ENCODE peak calls at places on chromosomes 13 and 19, in five cellular contexts. One of them, this sample, is unnamed.

GRCh38 chr13:41017744-41018582 is 1.2 kb downstream of the ELF1 start:
- DNase-seq in cardiac muscle cell: no peak
- DNase-seq in PC-3: peak; percentile 59
- DNase-seq in coronary artery: no peak
- DNase-seq in heart right ventricle: no peak
- DNase-seq in this sample: no peak

GRCh38 chr13:39803851-39804250 is 148.4 kb downstream of the COG6 start:
- DNase-seq in PC-3: no peak
- DNase-seq in heart right ventricle: no peak
- DNase-seq in cardiac muscle cell: no peak
- DNase-seq in coronary artery: no peak
- DNase-seq in this sample: no peak

GRCh38 chr13:35475960-35476943 is at the start of gene MAB21L1:
- DNase-seq in PC-3: no peak
- DNase-seq in cardiac muscle cell: peak; percentile 37
- DNase-seq in coronary artery: no peak
- DNase-seq in heart right ventricle: peak; percentile 31
- DNase-seq in this sample: peak; percentile 96

GRCh38 chr13:94309997-94310842 is 169.3 kb downstream of the DCT start:
- DNase-seq in coronary artery: no peak
- DNase-seq in heart right ventricle: no peak
- DNase-seq in PC-3: peak; percentile 79
- DNase-seq in cardiac muscle cell: peak; percentile 89
- DNase-seq in this sample: peak; percentile 88

GRCh38 chr19:19276386-19276785 is 3.3 kb upstream of the TM6SF2 start:
- DNase-seq in cardiac muscle cell: peak; percentile 69
- DNase-seq in coronary artery: no peak
- DNase-seq in heart right ventricle: no peak
- DNase-seq in PC-3: no peak
- DNase-seq in this sample: peak; percentile 96

GRCh38 chr13:33932765-33933406 is 114.9 kb downstream of the RFC3 start:
- DNase-seq in coronary artery: no peak
- DNase-seq in PC-3: no peak
- DNase-seq in heart right ventricle: no peak
- DNase-seq in cardiac muscle cell: no peak
- DNase-seq in this sample: no peak

GRCh38 chr19:52621376-52621775 is 16.8 kb downstream of the ZNF83 start:
- DNase-seq in PC-3: no peak
- DNase-seq in heart right ventricle: no peak
- DNase-seq in cardiac muscle cell: no peak
- DNase-seq in coronary artery: no peak
- DNase-seq in this sample: no peak

GRCh38 chr19:56814656-56815055 is 25.9 kb downstream of the PEG3 start:
- DNase-seq in PC-3: no peak
- DNase-seq in coronary artery: no peak
- DNase-seq in heart right ventricle: no peak
- DNase-seq in cardiac muscle cell: no peak
- DNase-seq in this sample: no peak

GRCh38 chr19:18932216-18932841 is 8.7 kb downstream of the HOMER3 start:
- DNase-seq in heart right ventricle: peak; percentile 84
- DNase-seq in PC-3: peak; percentile 29
- DNase-seq in coronary artery: no peak
- DNase-seq in cardiac muscle cell: peak; percentile 51
- DNase-seq in this sample: peak; percentile 98

GRCh38 chr13:101594936-101595335 is 142.5 kb downstream of the ITGBL1 start:
- DNase-seq in cardiac muscle cell: no peak
- DNase-seq in heart right ventricle: no peak
- DNase-seq in PC-3: no peak
- DNase-seq in coronary artery: no peak
- DNase-seq in this sample: no peak

GRCh38 chr13:101590479-101590878 is 138.0 kb downstream of the ITGBL1 start:
- DNase-seq in PC-3: no peak
- DNase-seq in coronary artery: no peak
- DNase-seq in cardiac muscle cell: no peak
- DNase-seq in heart right ventricle: no peak
- DNase-seq in this sample: no peak
- TF ChIP-seq CTCF in PC-3: no peak
- TF ChIP-seq CTCF in coronary artery: no peak
- TF ChIP-seq CTCF in cardiac muscle cell: no peak
- TF ChIP-seq CTCF in heart right ventricle: no peak
- TF ChIP-seq CTCF in this sample: no peak

DNA sequence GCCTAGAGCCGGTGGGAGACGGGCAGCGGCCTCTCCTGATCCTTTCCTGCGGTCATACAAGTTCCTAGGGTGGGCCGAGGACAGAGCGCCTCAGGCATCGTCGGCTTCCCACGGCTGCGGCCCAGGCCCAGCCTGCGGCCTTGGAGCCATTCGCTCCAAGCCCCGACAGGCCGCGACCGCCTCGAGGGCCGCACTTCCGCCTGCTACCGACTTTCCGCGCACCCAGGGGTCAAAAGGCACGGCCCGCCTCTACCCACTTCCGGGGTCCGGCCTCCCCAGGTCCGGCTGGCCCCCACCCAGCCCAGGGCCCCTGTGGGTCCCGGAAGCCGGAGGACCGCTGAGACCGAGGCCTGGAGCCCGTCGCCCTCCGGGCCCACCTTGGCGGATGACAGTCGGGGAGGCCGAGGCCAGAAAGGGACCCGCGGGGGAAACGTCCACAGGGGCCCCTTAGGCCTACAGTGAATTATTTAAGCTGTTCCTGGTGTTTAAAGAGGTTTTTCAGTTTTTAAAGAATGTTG is 16.2 kb downstream of the ZIC2 start:
- DNase-seq in heart right ventricle: no peak
- DNase-seq in cardiac muscle cell: no peak
- DNase-seq in PC-3: no peak
- DNase-seq in coronary artery: no peak
- DNase-seq in this sample: peak; percentile 23
- H3K27ac ChIP-seq in heart right ventricle: no peak overlapping the region
- H3K27ac ChIP-seq in cardiac muscle cell: no peak overlapping the region
- H3K27ac ChIP-seq in PC-3: no peak overlapping the region
- H3K27ac ChIP-seq in coronary artery: no peak overlapping the region
- H3K27ac ChIP-seq in this sample: no peak overlapping the region

DNA sequence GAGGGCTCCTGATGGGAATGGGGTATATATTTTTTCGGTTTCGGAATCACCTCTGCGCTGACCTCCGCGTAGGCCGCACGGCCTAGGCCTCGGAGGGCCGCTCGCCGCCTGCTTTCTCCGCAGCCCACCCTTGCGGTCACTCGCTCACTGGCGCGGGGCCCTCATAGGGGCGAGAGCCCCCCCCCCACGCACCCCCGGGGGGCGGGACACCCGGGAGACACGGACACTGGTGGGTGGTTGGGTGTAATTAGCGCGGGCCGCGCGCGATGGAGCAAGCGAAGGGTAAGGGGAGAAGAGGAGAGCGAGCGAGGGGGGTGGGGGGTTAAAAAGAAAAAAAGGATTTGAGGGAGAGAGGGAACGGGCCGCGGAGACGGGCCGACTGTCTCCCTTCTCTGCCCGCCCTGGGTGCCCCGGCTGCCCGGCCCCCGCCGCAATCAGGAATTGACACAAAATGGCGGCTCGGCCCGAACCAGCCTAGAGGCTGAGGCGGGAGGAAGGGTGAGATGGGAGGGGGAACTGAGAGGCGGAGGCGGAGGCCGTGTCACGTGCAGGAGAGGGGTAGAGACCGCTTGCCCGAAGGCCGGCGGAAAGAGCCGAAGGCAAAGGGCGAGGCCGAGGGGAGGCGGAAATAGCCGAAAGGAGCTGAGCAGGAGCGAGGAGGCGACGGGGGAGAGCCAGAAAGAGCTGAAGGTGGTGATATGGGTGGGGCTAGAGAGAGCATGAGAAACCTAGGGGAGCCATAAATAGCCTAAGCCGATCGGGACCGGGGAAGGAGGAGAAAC is 721 bp downstream of the ZC3H4 start:
- DNase-seq in PC-3: peak; percentile 97
- DNase-seq in heart right ventricle: peak; percentile 99
- DNase-seq in cardiac muscle cell: peak; percentile 100
- DNase-seq in coronary artery: peak; percentile 100
- DNase-seq in this sample: peak; percentile 97
- TF ChIP-seq CTCF in PC-3: no peak
- TF ChIP-seq CTCF in heart right ventricle: no peak
- TF ChIP-seq CTCF in cardiac muscle cell: no peak
- TF ChIP-seq CTCF in coronary artery: no peak
- TF ChIP-seq CTCF in this sample: no peak

DNA sequence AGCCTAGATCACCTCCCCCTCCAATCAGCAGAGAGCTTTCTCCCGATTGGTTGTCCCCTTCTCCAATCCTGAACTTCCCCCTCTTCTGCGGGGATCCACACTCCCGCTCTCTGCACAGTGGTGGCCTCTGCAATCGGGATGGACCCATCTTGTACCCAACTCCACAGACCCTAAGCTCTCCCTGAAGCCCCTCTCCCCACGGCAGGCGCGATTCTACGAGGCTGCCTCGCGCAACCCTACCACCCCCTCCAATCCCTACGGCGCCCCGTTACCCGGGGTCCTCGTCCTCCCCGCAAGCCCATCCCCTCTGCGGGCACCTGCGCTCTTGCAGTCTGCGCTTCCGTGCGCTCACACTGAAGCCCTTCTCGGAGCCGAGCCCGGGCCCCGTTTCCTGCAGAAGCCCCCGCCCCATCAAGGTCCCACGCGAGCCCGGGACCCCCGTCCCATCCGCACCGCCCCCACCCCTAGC is 459 bp downstream of the TMEM160 start:
- DNase-seq in PC-3: peak; percentile 85
- DNase-seq in coronary artery: peak; percentile 84
- DNase-seq in cardiac muscle cell: peak; percentile 91
- DNase-seq in heart right ventricle: peak; percentile 80
- DNase-seq in this sample: peak; percentile 100
- H3K27ac ChIP-seq in PC-3: no peak overlapping the region
- H3K27ac ChIP-seq in coronary artery: peak overlapping the region; percentile 74
- H3K27ac ChIP-seq in cardiac muscle cell: peak overlapping the region; percentile 47
- H3K27ac ChIP-seq in heart right ventricle: peak overlapping the region; percentile 93
- H3K27ac ChIP-seq in this sample: no peak overlapping the region

GRCh38 chr19:39412100-39412866 is at the start of gene PLEKHG2:
- DNase-seq in heart right ventricle: peak; percentile 94
- DNase-seq in cardiac muscle cell: peak; percentile 100
- DNase-seq in PC-3: peak; percentile 98
- DNase-seq in coronary artery: peak; percentile 99
- DNase-seq in this sample: peak; percentile 99

GRCh38 chr19:39413269-39413902 is 917 bp downstream of the PLEKHG2 start:
- DNase-seq in coronary artery: no peak
- DNase-seq in PC-3: no peak
- DNase-seq in cardiac muscle cell: peak; percentile 80
- DNase-seq in heart right ventricle: peak; percentile 81
- DNase-seq in this sample: peak; percentile 97

GRCh38 chr19:39412867-39413268 is 399 bp downstream of the PLEKHG2 start:
- DNase-seq in coronary artery: no peak
- DNase-seq in heart right ventricle: no peak
- DNase-seq in cardiac muscle cell: no peak
- DNase-seq in PC-3: no peak
- DNase-seq in this sample: no peak

GRCh38 chr19:39415111-39416046 is 2.9 kb downstream of the PLEKHG2 start:
- DNase-seq in cardiac muscle cell: no peak
- DNase-seq in coronary artery: no peak
- DNase-seq in heart right ventricle: no peak
- DNase-seq in PC-3: no peak
- DNase-seq in this sample: peak; percentile 86

DNA sequence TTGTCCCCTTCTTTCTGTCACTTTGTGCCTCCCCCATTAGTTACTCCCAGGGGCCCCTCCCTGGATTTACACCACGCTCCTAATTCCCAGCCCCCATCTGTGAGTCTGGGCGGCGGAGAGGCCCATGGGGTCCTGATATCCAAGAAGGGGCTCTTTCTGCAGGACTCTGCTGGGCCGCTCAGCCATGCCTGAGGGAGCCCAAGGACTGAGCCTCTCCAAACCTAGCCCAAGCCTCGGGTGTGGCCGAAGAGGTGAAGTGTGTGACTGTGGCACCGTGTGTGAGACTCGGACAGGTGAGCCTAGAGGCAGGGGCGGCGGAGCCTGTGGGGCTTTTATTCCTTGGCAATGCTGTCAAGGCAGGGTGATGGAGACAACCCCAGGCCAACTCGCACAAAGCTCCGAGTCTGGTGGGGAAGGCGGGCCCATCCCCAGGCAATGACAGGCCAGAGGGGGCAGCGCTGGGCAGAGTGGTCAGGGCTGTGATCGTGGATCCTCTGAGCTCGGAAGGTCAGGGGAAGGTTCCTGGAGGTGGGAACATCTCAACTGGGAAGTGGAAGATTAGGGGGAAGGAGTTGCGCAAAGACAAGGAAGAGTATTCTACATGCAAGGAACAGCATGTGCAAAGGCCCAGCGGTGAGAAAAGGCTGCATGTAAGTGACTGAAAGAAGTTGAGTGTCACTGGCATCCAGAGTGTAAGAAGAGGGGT is 1.6 kb downstream of the PLEKHG2 start:
- DNase-seq in coronary artery: no peak
- DNase-seq in PC-3: no peak
- DNase-seq in cardiac muscle cell: no peak
- DNase-seq in heart right ventricle: peak; percentile 36
- DNase-seq in this sample: peak; percentile 92
- TF ChIP-seq CTCF in coronary artery: no peak
- TF ChIP-seq CTCF in PC-3: peak; percentile 42
- TF ChIP-seq CTCF in cardiac muscle cell: peak; percentile 30
- TF ChIP-seq CTCF in heart right ventricle: no peak
- TF ChIP-seq CTCF in this sample: peak; percentile 13

GRCh38 chr19:42410371-42410770 is 16.8 kb downstream of the LIPE start:
- DNase-seq in coronary artery: no peak
- DNase-seq in heart right ventricle: no peak
- DNase-seq in cardiac muscle cell: no peak
- DNase-seq in PC-3: no peak
- DNase-seq in this sample: no peak

GRCh38 chr19:42409477-42409876 is 17.7 kb downstream of the LIPE start:
- DNase-seq in coronary artery: no peak
- DNase-seq in cardiac muscle cell: no peak
- DNase-seq in heart right ventricle: peak; percentile 64
- DNase-seq in PC-3: no peak
- DNase-seq in this sample: peak; percentile 77

GRCh38 chr19:42411581-42412178 is 15.5 kb downstream of the LIPE start:
- DNase-seq in heart right ventricle: no peak
- DNase-seq in coronary artery: no peak
- DNase-seq in PC-3: no peak
- DNase-seq in cardiac muscle cell: no peak
- DNase-seq in this sample: peak; percentile 65

GRCh38 chr19:42412223-42412622 is 15.0 kb downstream of the LIPE start:
- DNase-seq in heart right ventricle: no peak
- DNase-seq in cardiac muscle cell: no peak
- DNase-seq in PC-3: no peak
- DNase-seq in coronary artery: no peak
- DNase-seq in this sample: peak; percentile 81

DNA sequence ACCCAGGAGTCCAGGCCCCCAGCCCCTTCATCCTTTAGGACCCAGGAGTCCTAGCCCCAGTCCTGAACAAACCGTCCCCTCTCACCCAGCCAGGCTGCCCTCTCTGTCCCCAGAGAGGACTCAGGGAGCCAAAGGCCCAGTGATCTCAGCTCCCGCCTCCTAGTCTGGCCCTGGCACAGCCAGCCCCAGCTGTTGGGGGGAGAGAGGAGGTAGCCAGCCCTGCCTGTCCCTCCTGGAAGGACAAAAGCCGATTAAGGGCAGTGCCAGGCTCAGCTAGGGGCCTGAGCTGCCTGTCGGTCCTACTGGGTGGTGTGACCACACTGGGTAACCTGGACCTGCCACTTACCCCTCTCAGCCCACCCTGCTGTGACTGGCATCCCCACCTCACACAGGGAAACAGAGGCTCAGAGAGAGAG is 14.5 kb downstream of the LIPE start:
- DNase-seq in cardiac muscle cell: no peak
- DNase-seq in coronary artery: no peak
- DNase-seq in PC-3: no peak
- DNase-seq in heart right ventricle: peak; percentile 45
- DNase-seq in this sample: no peak
- H3K27ac ChIP-seq in cardiac muscle cell: no peak overlapping the region
- H3K27ac ChIP-seq in coronary artery: no peak overlapping the region
- H3K27ac ChIP-seq in PC-3: no peak overlapping the region
- H3K27ac ChIP-seq in heart right ventricle: peak overlapping the region; percentile 37
- H3K27ac ChIP-seq in this sample: no peak overlapping the region